ENCODE peak calls at places on chromosomes 3 and 15, in five cellular contexts. M is foreskin fibroblast, A is coronary artery, X is psoas muscle, Y is colonic mucosa. S is an unnamed sample.

GRCh38 chr3:70539908-70540307 is 227.5 kb upstream of the MDFIC2 start:
- DNase-seq in X (no peak), Y (no peak), A (no peak), M (no peak), S (no peak)

GRCh38 chr15:74199293-74199645 is 3.3 kb downstream of the STRA6 start:
- DNase-seq in Y (no peak), X (no peak), M (no peak), A (no peak), S (no peak)

GRCh38 chr3:130834476-130834875 is 59.4 kb upstream of the ATP2C1 start:
- DNase-seq in M (peak; percentile 36), Y (no peak), A (no peak), X (no peak), S (no peak)

GRCh38 chr15:64586974-64587373 is 126.6 kb downstream of the ZNF609 start:
- DNase-seq in A (no peak), Y (no peak), M (no peak), X (no peak), S (no peak)

GRCh38 chr15:43808960-43809678 is 8.7 kb downstream of the HYPK start:
- DNase-seq in X (no peak), Y (no peak), M (no peak), A (no peak), S (no peak)

GRCh38 chr3:30655187-30655812 is 48.9 kb downstream of the TGFBR2 start:
- DNase-seq in M (no peak), Y (no peak), X (no peak), A (no peak), S (no peak)

GRCh38 chr15:65259367-65259781 is 27.3 kb downstream of the PARP16 start:
- DNase-seq in X (peak; percentile 62), Y (no peak), M (no peak), A (no peak), S (no peak)

GRCh38 chr15:26773485-26773877 is 615 bp upstream of the GABRB3 start:
- DNase-seq in X (no peak), A (no peak), M (no peak), Y (no peak), S (no peak)

GRCh38 chr15:51883436-51883835 is 54.0 kb downstream of the TMOD3 start:
- DNase-seq in Y (no peak), A (no peak), M (peak; percentile 39), X (no peak), S (no peak)

GRCh38 chr3:24595801-24596200 is 101.2 kb upstream of the THRB start:
- DNase-seq in A (no peak), Y (no peak), X (no peak), M (no peak), S (no peak)

GRCh38 chr15:64774556-64775523 is 549 bp downstream of the RBPMS2 start:
- DNase-seq in X (peak; percentile 33), M (no peak), Y (no peak), A (no peak), S (no peak)

GRCh38 chr15:80694624-80695098 is 449 bp upstream of the ABHD17C start:
- DNase-seq in A (no peak), X (peak; percentile 32), Y (peak; percentile 44), M (no peak), S (no peak)

GRCh38 chr15:46275701-46276100 is 640.9 kb downstream of the SQOR start:
- DNase-seq in Y (no peak), A (no peak), M (no peak), X (no peak), S (no peak)

GRCh38 chr3:73868688-73869315 is 244.1 kb upstream of the PDZRN3 start:
- DNase-seq in X (no peak), M (peak; percentile 29), A (no peak), Y (peak; percentile 40), S (no peak)
- TF ChIP-seq CTCF in X (peak; percentile 61), M (peak; percentile 64), A (no peak), Y (peak; percentile 33), S (peak; percentile 93)

GRCh38 chr15:45157974-45158373 is 28.2 kb downstream of the DUOX1 start:
- DNase-seq in M (peak; percentile 71), A (no peak), X (no peak), Y (no peak), S (no peak)
- TF ChIP-seq CTCF in M (no peak), A (no peak), X (no peak), Y (no peak), S (no peak)

DNA sequence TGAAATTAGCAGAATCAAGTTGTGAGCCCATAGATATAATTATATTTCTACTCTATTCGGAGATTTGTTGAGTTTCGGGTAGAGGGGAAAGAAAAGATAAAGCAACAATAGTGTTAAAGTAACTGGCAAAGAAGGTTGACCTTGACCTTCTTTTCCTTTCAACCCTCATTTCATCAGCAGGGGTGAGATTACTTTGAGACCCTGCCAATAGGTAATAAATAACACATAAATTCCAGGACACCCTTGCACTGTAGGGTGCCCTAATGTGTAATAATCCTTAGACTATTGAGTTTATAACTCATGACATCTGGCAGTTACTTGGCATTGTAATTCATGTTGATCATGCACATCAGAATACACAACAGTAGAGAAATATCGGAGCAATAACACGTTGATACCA is 426.7 kb downstream of the ROBO2 start:
- DNase-seq in X (no peak), M (no peak), Y (no peak), A (no peak), S (no peak)
- TF ChIP-seq CTCF in X (no peak), M (no peak), Y (no peak), A (no peak), S (no peak)

DNA sequence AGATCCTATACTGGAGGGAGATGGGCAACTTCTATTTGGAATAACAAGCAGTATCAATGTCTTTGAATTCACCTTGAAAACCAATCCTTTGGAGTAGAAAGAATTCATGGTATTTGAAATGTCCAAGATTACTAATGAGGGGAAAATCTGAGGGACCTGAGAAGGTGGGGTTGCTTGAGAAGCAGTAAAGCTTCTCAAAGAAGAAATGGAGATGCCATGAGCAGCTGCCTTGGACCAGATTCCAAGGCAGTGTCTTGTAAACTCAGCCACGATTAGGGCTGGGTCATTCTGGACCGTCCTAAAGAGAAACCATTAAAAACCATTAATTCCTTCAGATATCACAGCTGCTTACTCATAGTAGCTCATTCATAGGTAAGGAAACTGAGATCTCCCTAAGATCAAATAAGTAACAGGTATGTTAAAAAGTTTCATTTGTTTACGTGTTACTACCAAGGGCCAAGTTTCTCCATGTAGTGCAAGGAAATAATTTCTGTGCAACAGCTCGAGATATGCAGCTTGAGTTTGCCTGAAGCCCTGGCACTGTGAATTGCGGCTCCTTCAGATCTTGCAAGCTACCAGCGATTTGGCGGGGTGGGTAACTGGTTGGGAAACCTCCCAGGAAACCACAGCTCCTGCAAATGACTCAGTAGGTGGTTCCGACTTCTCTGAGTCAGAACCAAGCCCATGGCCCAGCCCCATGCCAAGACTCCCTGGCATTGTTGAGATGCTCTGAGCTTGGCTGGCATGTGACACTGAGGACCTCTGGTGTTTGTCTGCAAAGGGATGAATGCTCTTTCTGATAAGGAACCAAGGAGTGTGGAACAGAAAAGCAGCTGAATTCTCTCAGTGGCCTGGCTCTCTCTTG is 296.8 kb downstream of the RORA start:
- DNase-seq in A (no peak), M (peak; percentile 33), X (peak; percentile 79), Y (no peak), S (no peak)
- TF ChIP-seq CTCF in A (no peak), M (no peak), X (peak; percentile 60), Y (no peak), S (peak; percentile 35)

GRCh38 chr3:43319794-43320193 is 33.5 kb downstream of the SNRK start:
- DNase-seq in M (no peak), X (no peak), A (no peak), Y (no peak), S (no peak)
- TF ChIP-seq CTCF in M (no peak), X (no peak), A (no peak), Y (no peak), S (no peak)

DNA sequence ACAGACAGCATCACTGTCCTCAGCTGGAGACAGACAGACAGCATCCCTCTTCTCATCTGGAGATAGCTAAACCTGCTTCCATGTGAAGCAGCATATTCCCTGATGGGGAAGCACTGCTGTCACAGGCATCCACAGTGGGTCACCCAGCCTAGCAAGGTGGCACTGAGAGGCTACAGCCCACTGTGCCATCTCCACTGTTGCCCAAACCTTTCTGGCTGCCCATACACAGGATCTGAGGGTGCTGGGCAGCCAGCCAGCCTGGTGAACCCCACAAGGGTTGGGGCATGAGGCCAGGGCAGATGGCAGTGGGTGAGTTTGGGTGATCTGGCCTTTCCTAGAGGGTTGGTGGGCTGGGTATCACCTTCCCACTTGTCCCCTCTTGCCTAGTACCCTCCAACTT is 11.7 kb downstream of the CHST13 start:
- DNase-seq in X (no peak), A (no peak), Y (no peak), M (no peak), S (peak; percentile 30)
- TF ChIP-seq CTCF in X (no peak), A (no peak), Y (no peak), M (no peak), S (no peak)

GRCh38 chr3:50211930-50212329 is 6.9 kb downstream of the SLC38A3 start:
- DNase-seq in M (no peak), A (no peak), X (no peak), Y (no peak), S (no peak)

GRCh38 chr3:50213383-50213782 is 8.3 kb downstream of the SLC38A3 start:
- DNase-seq in Y (no peak), X (no peak), M (no peak), A (no peak), S (no peak)

GRCh38 chr3:50212971-50213370 is 7.9 kb downstream of the SLC38A3 start:
- DNase-seq in M (no peak), X (no peak), A (no peak), Y (no peak), S (no peak)

GRCh38 chr3:50210510-50211367 is 5.7 kb downstream of the SLC38A3 start:
- DNase-seq in X (no peak), Y (peak; percentile 41), A (no peak), M (no peak), S (no peak)

DNA sequence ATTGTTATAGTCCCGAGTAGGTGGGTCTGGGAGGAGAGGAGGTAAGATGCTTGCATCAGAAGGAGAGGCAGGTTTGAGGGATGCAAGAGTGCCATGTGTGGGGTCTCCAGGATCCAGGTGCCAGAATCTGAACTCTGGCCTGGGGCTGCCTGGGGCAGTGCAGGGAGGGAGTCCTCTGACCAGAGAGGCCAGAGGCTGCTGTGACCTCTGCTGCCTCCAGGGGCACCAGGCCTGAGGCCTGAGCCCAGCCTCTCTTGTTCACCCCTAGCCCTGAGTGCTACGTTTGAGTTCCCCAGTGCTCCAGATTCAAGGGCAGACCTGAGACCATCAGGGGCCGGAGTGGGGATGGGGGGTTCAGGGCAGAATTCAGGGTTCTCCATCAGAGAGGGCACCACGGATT is 7.4 kb downstream of the SLC38A3 start:
- DNase-seq in M (no peak), Y (no peak), X (no peak), A (no peak), S (no peak)
- TF ChIP-seq CTCF in M (no peak), Y (no peak), X (no peak), A (no peak), S (no peak)

DNA sequence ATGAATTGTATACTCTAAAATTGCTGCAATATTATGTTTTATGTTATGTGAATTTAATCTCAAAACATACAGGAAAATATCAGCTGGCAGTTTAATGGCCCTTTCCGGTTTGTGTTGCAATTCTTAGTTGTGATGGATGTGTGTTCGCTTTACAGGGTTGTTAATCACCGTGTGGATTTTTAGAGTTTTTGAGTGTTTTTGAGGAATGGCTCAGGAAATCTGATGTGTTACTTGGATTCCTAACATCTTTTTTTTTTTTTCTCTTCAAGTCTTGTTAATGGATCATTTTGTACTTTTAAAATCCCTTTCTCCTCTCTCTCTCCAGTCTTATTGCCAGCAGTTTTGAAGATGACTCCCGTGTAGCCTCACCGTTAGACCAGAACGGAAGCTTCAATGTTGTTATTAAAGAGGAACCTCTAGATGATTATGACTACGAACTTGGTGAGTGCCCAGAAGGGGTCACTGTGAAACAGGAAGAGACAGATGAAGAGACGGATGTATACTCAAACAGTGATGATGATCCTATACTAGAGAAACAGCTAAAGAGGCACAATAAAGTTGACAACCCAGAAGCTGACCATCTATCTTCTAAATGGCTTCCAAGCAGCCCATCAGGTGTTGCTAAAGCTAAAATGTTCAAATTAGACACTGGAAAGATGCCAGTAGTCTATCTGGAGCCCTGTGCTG is 35.7 kb downstream of the MGA start:
- DNase-seq in X (no peak), A (no peak), M (peak; percentile 14), Y (no peak), S (no peak)
- TF ChIP-seq CTCF in X (no peak), A (no peak), M (peak; percentile 9), Y (no peak), S (peak; percentile 69)